ENCODE peak calls at places on chromosomes 3 and 15, in six cellular contexts. I, T, F, G, W and D are unnamed samples.

GRCh38 chr3:71208273-71209095 is 375.0 kb downstream of the FOXP1 start:
- DNase-seq in W (no peak), G (no peak), F (peak), I (peak), T (no peak), D (no peak)

GRCh38 chr3:154540950-154541604 is 111.1 kb upstream of the GPR149 start:
- DNase-seq in F (no peak), G (no peak), W (no peak), I (no peak), T (no peak), D (no peak)

GRCh38 chr15:86650084-86650483 is 570.4 kb downstream of the AGBL1 start:
- DNase-seq in F (no peak), T (no peak), I (no peak), W (no peak), G (no peak), D (no peak)

GRCh38 chr3:101117981-101118380 is 124.8 kb upstream of the ABI3BP start:
- DNase-seq in F (no peak), G (no peak), W (no peak), T (no peak), I (peak), D (no peak)

GRCh38 chr3:188526057-188526456 is 372.1 kb downstream of the LPP start:
- DNase-seq in T (no peak), F (peak), G (no peak), W (no peak), I (no peak), D (no peak)

GRCh38 chr3:143000525-143000924 is 845 bp upstream of the U2SURP start:
- DNase-seq in T (no peak), G (no peak), I (peak), W (no peak), F (peak), D (no peak)

GRCh38 chr15:90219421-90220141 is 14.2 kb downstream of the CIB1 start:
- DNase-seq in F (no peak), W (peak), T (peak), G (no peak), I (peak), D (peak)

GRCh38 chr15:89770041-89770440 is 6.1 kb upstream of the MESP2 start:
- DNase-seq in T (no peak), W (no peak), I (no peak), F (no peak), G (no peak), D (no peak)

GRCh38 chr3:141663993-141664392 is 74.1 kb upstream of the RNF7 start:
- DNase-seq in G (no peak), I (no peak), T (no peak), F (no peak), W (no peak), D (no peak)

GRCh38 chr3:43618142-43618541 is 3.7 kb downstream of the ANO10 start:
- DNase-seq in F (no peak), I (no peak), W (no peak), T (no peak), G (no peak), D (no peak)

GRCh38 chr3:20185364-20185732 is 658 bp downstream of the SGO1 start:
- DNase-seq in I (peak), W (peak), F (no peak), T (no peak), G (no peak), D (no peak)

GRCh38 chr3:25768851-25769250 is 14.4 kb downstream of the NGLY1 start:
- DNase-seq in I (no peak), F (no peak), W (no peak), T (no peak), G (no peak), D (no peak)

GRCh38 chr3:111244760-111245159 is 173.1 kb downstream of the NECTIN3 start:
- DNase-seq in T (no peak), W (no peak), G (no peak), I (no peak), F (no peak), D (no peak)

GRCh38 chr3:169913270-169913780 is 2.0 kb downstream of the SAMD7 start:
- DNase-seq in W (no peak), G (no peak), F (no peak), T (no peak), I (no peak), D (no peak)

GRCh38 chr3:71380096-71380495 is 203.4 kb downstream of the FOXP1 start:
- DNase-seq in T (no peak), W (no peak), G (no peak), F (peak), I (peak), D (no peak)

GRCh38 chr3:185732782-185733181 is 92.1 kb downstream of the IGF2BP2 start:
- DNase-seq in G (no peak), I (no peak), T (no peak), W (no peak), F (peak), D (no peak)

GRCh38 chr15:36579792-36580431 is 486 bp downstream of the CDIN1 start:
- DNase-seq in T (peak), F (peak), I (peak), G (no peak), W (no peak), D (no peak)

GRCh38 chr3:23712656-23713559 is 92.8 kb upstream of the UBE2E1 start:
- DNase-seq in G (no peak), W (peak), F (no peak), T (no peak), I (peak), D (no peak)

GRCh38 chr3:157107037-157107436 is 52.9 kb downstream of the CCNL1 start:
- DNase-seq in F (no peak), I (no peak), G (no peak), W (no peak), T (no peak), D (no peak)

GRCh38 chr15:73346735-73347312 is 21.9 kb downstream of the HCN4 start:
- DNase-seq in G (no peak), I (peak), W (peak), T (peak), F (peak), D (no peak)

GRCh38 chr15:63380151-63380827 is 1.4 kb downstream of the CA12 start:
- DNase-seq in T (no peak), I (no peak), G (no peak), F (no peak), W (no peak), D (no peak)

GRCh38 chr15:63382966-63383710 is 1.5 kb upstream of the CA12 start:
- DNase-seq in F (no peak), G (no peak), W (no peak), I (no peak), T (no peak), D (no peak)

GRCh38 chr15:63379492-63380150 is 2.0 kb downstream of the CA12 start:
- DNase-seq in G (no peak), T (no peak), F (no peak), W (no peak), I (no peak), D (no peak)

GRCh38 chr15:63380828-63381282 is 791 bp downstream of the CA12 start:
- DNase-seq in F (no peak), W (no peak), I (no peak), G (no peak), T (no peak), D (no peak)

DNA sequence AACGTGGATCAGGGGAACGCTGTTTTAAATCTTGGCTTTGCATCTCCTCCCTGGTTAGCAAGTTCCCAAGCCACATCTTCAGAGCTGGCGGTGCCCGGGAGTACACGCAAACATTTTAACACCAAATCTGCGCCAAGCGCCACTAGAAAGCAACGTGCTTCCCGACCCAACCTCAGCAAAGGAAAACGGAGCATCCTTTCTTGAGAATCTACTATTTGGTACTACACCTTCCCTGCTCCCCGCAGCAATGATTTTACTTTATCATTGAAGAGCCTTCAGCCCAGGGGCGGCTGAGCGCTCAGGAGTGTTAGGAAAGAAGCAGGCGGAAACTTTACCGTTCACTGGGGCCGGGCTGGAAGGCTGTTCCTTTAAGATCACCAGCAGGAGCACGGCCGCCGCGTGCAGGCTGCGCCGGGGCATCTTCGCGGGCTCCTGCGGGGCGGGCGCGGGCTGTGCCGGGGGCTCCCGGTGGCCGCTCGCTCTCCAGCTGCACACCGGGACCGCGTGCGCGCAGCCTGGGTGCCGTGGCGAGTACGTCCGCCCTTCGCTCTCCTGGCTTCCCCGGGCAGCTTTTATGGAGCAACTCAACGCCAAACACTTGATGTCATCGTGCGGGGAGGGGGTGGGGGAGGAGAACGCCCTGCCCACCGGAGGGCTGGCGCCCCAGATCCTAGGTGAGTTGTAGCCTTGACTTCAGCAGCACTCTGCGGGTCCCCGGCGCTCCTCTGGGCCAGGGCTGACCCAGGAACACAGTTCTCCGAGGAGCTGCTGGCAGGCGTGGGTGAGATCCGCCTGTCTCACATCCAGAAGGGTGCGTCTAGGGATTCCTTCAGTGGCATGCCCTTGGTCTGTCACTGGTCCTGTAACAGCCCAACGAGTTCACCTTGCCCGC is at the start of gene CA12:
- DNase-seq in W (peak), G (no peak), I (no peak), T (no peak), F (peak), D (no peak)
- TF ChIP-seq POLR2AphosphoS5 in W (no peak), G (no peak), I (no peak), T (no peak), F (no peak), D (no peak)

GRCh38 chr3:11435420-11435819 is 163.2 kb downstream of the ATG7 start:
- DNase-seq in W (no peak), I (no peak), F (no peak), T (no peak), G (no peak), D (no peak)

GRCh38 chr3:11434697-11435096 is 162.5 kb downstream of the ATG7 start:
- DNase-seq in T (no peak), W (no peak), F (no peak), G (no peak), I (no peak), D (no peak)

GRCh38 chr3:11431319-11431718 is 159.1 kb downstream of the ATG7 start:
- DNase-seq in F (no peak), G (no peak), T (no peak), W (no peak), I (no peak), D (no peak)

GRCh38 chr3:11436775-11437174 is 164.6 kb downstream of the ATG7 start:
- DNase-seq in I (no peak), W (no peak), G (no peak), F (no peak), T (no peak), D (no peak)

GRCh38 chr3:11434017-11434526 is 161.9 kb downstream of the ATG7 start:
- DNase-seq in T (no peak), W (no peak), G (no peak), I (no peak), F (no peak), D (no peak)
- TF ChIP-seq TAF1 in T (no peak), W (no peak), G (no peak), I (no peak), F (no peak), D (no peak)

DNA sequence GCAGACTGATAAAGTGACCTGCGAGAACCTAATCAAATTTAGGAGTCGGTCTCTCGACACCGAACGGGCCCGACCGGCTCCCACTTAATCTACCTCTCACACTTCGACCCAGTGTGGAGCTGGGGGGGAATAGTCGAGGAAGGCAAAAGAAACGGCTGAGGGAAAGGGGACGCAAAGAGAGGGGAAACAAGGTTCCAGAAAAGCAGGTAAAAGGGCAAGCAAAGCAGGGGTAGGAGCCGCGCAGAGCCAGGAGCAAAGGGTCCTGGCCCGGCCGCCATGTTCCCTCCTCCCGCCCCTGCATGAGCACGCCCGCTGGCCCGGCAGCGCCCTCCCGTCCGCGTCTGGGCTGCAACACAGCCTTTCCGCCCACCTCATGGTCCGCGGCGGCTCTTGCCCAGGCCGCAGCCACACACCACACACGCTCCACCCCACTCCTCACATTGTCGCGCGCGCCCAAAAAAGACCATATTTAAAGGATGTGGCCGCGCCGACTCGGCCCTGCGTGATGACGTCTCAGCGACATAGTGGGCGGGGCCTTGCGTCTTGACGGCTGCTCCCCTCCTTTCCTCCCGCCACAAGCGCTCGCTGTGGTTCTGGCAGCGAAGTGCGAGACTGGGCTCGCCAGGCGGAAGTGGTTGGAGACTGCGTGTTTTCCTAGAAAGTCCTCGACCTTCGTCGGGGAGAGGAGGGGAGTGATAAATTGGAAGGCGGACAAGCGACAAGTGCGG is at the start of gene ICE2:
- DNase-seq in W (peak), I (peak), G (peak), T (peak), F (peak), D (peak)
- TF ChIP-seq POLR2A in W (peak), I (peak), G (peak), T (peak), F (peak), D (peak)

GRCh38 chr3:112984485-112984884 is 6.3 kb upstream of the GTPBP8 start:
- DNase-seq in W (no peak), G (no peak), F (peak), I (no peak), T (no peak), D (no peak)
- TF ChIP-seq POLR2AphosphoS5 in W (no peak), G (no peak), F (no peak), I (no peak), T (no peak), D (no peak)

GRCh38 chr3:46858996-46859710 is 4.1 kb downstream of the MYL3 start:
- DNase-seq in G (no peak), W (peak), T (no peak), F (no peak), I (no peak), D (no peak)
- TF ChIP-seq TAF1 in G (no peak), W (no peak), T (no peak), F (no peak), I (no peak), D (no peak)

GRCh38 chr3:105862217-105862616 is 6.6 kb downstream of the CBLB start:
- DNase-seq in I (no peak), T (no peak), G (peak), F (no peak), W (no peak), D (peak)
- TF ChIP-seq POLR2A in I (no peak), T (no peak), G (no peak), F (no peak), W (no peak), D (no peak)

GRCh38 chr3:127037021-127037400 is 54.1 kb downstream of the PLXNA1 start:
- DNase-seq in G (no peak), W (no peak), I (no peak), F (no peak), T (no peak), D (no peak)

GRCh38 chr3:127038476-127038875 is 55.6 kb downstream of the PLXNA1 start:
- DNase-seq in F (no peak), T (no peak), I (no peak), W (no peak), G (no peak), D (no peak)

GRCh38 chr3:127037423-127037841 is 54.5 kb downstream of the PLXNA1 start:
- DNase-seq in W (no peak), I (no peak), G (no peak), T (no peak), F (no peak), D (no peak)

GRCh38 chr3:127038923-127039581 is 56.1 kb downstream of the PLXNA1 start:
- DNase-seq in G (no peak), I (no peak), F (no peak), T (no peak), W (no peak), D (no peak)

DNA sequence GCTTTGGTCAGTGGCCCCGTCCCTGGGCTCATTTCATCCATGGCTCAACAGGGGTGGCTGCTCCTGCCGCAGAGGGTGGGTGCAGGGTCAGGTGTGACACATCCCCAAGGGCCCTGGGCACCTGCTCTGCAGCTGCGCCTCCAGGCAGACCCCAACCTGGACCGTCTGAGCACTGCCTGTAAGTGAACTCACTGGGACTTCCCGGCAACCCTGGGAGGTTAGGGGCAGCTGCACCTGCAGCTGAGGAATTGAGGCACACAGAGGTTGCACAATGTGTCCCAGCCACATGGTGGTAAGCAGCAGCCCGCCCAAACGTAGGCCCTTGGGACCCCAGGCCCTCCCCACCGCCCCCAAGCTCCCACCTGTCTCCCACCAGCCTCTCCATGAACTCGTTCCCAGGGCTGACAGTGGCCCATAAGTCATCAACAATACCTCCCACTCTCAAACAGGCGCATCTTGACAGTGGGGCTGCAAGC is 55.1 kb downstream of the PLXNA1 start:
- DNase-seq in W (no peak), T (no peak), G (no peak), F (no peak), I (no peak), D (no peak)
- TF ChIP-seq POLR2AphosphoS5 in W (no peak), T (no peak), G (no peak), F (no peak), I (no peak), D (no peak)

DNA sequence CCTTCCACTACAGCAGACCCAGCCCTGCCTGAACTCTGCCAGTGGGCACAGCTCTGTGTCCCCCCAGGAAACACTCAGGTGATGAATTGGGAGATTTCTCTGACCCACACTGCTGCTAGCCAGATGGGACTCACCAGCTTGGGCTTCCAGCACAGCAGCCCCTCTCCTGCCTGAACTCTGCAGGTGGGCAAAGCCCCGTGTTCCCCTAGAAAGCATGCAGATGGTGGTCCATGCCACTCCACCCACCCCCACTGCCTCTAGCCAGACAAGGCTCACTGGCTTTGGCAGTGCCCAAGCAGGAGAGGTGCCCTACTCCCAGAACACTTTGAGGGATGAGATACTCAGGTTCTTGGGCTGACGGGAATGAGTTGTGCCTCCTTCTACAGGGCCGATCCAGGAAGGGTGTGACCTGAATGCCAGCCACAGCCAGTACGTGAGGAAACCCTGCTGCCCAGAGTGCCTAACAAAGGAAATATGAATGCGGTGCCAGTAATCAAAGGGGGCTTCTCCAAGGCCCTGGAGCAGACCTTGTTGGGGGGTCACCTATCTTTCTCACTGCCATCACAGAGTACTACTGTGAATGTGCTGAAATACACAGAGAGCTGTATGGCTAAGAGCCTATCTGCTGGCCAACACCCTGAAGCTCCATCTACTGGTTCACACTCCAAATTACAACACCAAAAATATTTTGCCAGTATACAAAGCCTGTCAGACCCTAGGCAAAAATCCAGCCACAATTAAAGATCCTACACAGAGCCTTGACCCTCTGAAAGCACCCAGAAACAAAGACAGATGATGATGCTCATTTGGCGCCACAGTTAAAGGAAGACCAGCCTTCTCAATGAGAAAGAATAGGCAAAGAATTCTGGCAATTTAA is 61.9 kb downstream of the BTLA start:
- DNase-seq in I (peak), G (no peak), T (no peak), F (peak), W (no peak), D (no peak)
- TF ChIP-seq TAF1 in I (no peak), G (no peak), T (no peak), F (no peak), W (no peak), D (no peak)

DNA sequence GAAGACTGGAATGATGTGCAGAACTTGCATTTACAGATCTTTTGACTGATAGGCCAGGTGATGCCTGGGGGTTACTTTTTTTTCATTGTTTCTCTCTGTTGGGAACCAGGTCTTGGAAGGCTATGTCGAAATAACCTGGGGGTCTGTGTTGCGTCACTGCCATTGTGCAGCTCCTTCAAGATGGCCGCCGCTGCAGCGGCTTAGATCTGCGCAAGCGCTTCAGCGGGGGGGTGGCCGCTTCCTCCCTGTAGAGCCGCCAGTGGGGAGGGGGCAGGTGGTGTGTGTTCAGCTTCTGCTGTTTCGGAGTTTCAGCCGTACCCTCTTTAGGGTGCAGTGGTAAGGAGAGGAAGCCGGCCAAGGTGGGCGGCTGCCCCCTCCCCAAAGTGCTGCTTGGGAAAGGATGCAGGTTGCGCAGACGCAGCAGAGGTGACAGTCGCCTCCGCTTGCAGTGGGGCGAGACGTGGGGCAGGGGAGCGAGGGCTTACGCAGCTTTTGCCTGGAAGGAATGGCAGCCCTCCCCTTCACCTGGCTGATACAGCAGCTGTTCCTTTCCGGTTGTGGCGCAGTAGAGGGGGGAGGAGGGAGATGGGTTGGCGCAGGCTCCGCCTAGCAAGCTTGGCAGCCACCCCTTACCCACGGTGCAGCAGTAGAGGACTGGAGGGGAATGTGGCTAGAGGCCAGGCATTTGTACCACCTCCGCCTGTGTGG is 1.5 kb downstream of the SNRPN start:
- DNase-seq in W (peak), G (peak), F (peak), I (peak), T (peak), D (peak)
- TF ChIP-seq POLR2A in W (peak), G (peak), F (peak), I (no peak), T (peak), D (peak)